ENCODE peak calls at places on chromosomes 5 and 9, in six cellular contexts. I, R, Q, Y, T and F are unnamed samples.

GRCh38 chr9:133836001-133836758 is 98.0 kb upstream of the SARDH start:
- DNase-seq in I (no peak), R (no peak), Q (no peak), Y (no peak), T (no peak), F (no peak)

GRCh38 chr9:127149010-127149409 is 26.6 kb upstream of the ANGPTL2 start:
- DNase-seq in I (no peak), R (no peak), Q (no peak), Y (no peak), T (no peak), F (no peak)

GRCh38 chr5:17365756-17366155 is 132.3 kb upstream of the TAF11L2 start:
- DNase-seq in I (no peak), R (no peak), Q (no peak), Y (no peak), T (peak; percentile 66), F (no peak)

GRCh38 chr9:133732351-133733073 is 5.6 kb downstream of the SARDH start:
- DNase-seq in I (no peak), R (no peak), Q (no peak), Y (peak; percentile 3), T (no peak), F (no peak)

GRCh38 chr5:176744584-176744965 is 65.8 kb upstream of the UNC5A start:
- DNase-seq in I (no peak), R (no peak), Q (no peak), Y (peak; percentile 53), T (no peak), F (no peak)

GRCh38 chr5:33513786-33514185 is 73.0 kb downstream of the TARS1 start:
- DNase-seq in I (no peak), R (no peak), Q (no peak), Y (no peak), T (no peak), F (no peak)

GRCh38 chr9:16223074-16223871 is 647.2 kb downstream of the BNC2 start:
- DNase-seq in I (no peak), R (no peak), Q (peak; percentile 48), Y (no peak), T (no peak), F (no peak)

GRCh38 chr5:158140120-158140778 is 281.3 kb upstream of the CLINT1 start:
- DNase-seq in I (no peak), R (no peak), Q (no peak), Y (no peak), T (peak; percentile 70), F (no peak)

GRCh38 chr9:122347348-122348287 is 23.2 kb upstream of the PTGS1 start:
- DNase-seq in I (peak; percentile 50), R (no peak), Q (peak; percentile 14), Y (no peak), T (no peak), F (no peak)

GRCh38 chr5:93723005-93723404 is 18.4 kb downstream of the POU5F2 start:
- DNase-seq in I (peak; percentile 17), R (no peak), Q (no peak), Y (no peak), T (no peak), F (no peak)

GRCh38 chr9:137611623-137612609 is 6.4 kb downstream of the ARRDC1 start:
- DNase-seq in I (peak; percentile 97), R (peak; percentile 90), Q (peak; percentile 99), Y (no peak), T (peak; percentile 70), F (no peak)

GRCh38 chr9:135152608-135153337 is 65.3 kb downstream of the OLFM1 start:
- DNase-seq in I (no peak), R (peak; percentile 19), Q (no peak), Y (peak; percentile 46), T (no peak), F (no peak)

GRCh38 chr5:156421798-156422197 is 94.8 kb downstream of the SGCD start:
- DNase-seq in I (no peak), R (no peak), Q (no peak), Y (no peak), T (no peak), F (no peak)

GRCh38 chr9:82893549-82893948 is 169.4 kb downstream of the RASEF start:
- DNase-seq in I (no peak), R (no peak), Q (no peak), Y (no peak), T (no peak), F (no peak)

GRCh38 chr9:73446306-73446705 is 294.6 kb downstream of the ANXA1 start:
- DNase-seq in I (no peak), R (no peak), Q (no peak), Y (no peak), T (no peak), F (no peak)

GRCh38 chr5:154179846-154180710 is 10.5 kb upstream of the GALNT10 start:
- DNase-seq in I (peak; percentile 30), R (peak; percentile 40), Q (no peak), Y (peak; percentile 80), T (no peak), F (peak; percentile 58)

GRCh38 chr9:96109718-96110351 is 192.1 kb downstream of the HSD17B3 start:
- DNase-seq in I (no peak), R (no peak), Q (no peak), Y (no peak), T (peak; percentile 58), F (no peak)

GRCh38 chr9:4167040-4167671 is 132.7 kb downstream of the GLIS3 start:
- DNase-seq in I (peak; percentile 28), R (no peak), Q (no peak), Y (no peak), T (peak; percentile 61), F (no peak)

GRCh38 chr9:36148652-36149051 is 12.1 kb downstream of the GLIPR2 start:
- DNase-seq in I (peak; percentile 92), R (no peak), Q (peak; percentile 88), Y (no peak), T (peak; percentile 96), F (peak; percentile 64)

GRCh38 chr5:172444110-172444510 is 10.2 kb downstream of the SH3PXD2B start:
- DNase-seq in I (peak; percentile 39), R (no peak), Q (no peak), Y (no peak), T (peak; percentile 94), F (no peak)

GRCh38 chr5:179257190-179257741 is 88.0 kb downstream of the ADAMTS2 start:
- DNase-seq in I (no peak), R (no peak), Q (no peak), Y (no peak), T (no peak), F (no peak)

GRCh38 chr9:14214693-14215092 is 99.2 kb downstream of the NFIB start:
- DNase-seq in I (no peak), R (no peak), Q (no peak), Y (no peak), T (no peak), F (no peak)

GRCh38 chr5:111774525-111774924 is 17.5 kb upstream of the NREP start:
- DNase-seq in I (peak; percentile 12), R (no peak), Q (no peak), Y (peak; percentile 74), T (peak; percentile 89), F (peak; percentile 92)

GRCh38 chr5:78345485-78345884 is 14.9 kb upstream of the SCAMP1 start:
- DNase-seq in I (peak; percentile 52), R (no peak), Q (no peak), Y (no peak), T (peak; percentile 44), F (no peak)

GRCh38 chr5:116011046-116011445 is 21.2 kb upstream of the ARL14EPL start:
- DNase-seq in I (no peak), R (no peak), Q (no peak), Y (no peak), T (no peak), F (no peak)

GRCh38 chr9:28648723-28649122 is 1075.4 kb upstream of the C9orf72 start:
- DNase-seq in I (no peak), R (no peak), Q (no peak), Y (peak; percentile 62), T (no peak), F (no peak)

GRCh38 chr9:134936021-134936761 is 18.5 kb upstream of the FCN1 start:
- DNase-seq in I (no peak), R (no peak), Q (no peak), Y (no peak), T (no peak), F (no peak)

GRCh38 chr9:124327488-124327887 is 69.7 kb downstream of the NEK6 start:
- DNase-seq in I (no peak), R (no peak), Q (no peak), Y (no peak), T (no peak), F (no peak)

GRCh38 chr9:124326378-124326777 is 68.6 kb downstream of the NEK6 start:
- DNase-seq in I (no peak), R (no peak), Q (no peak), Y (no peak), T (no peak), F (no peak)

GRCh38 chr9:124323904-124324303 is 66.2 kb downstream of the NEK6 start:
- DNase-seq in I (no peak), R (no peak), Q (no peak), Y (no peak), T (no peak), F (no peak)

GRCh38 chr9:124328285-124328684 is 70.5 kb downstream of the NEK6 start:
- DNase-seq in I (no peak), R (no peak), Q (no peak), Y (no peak), T (no peak), F (no peak)

GRCh38 chr9:124325816-124326215 is 68.1 kb downstream of the NEK6 start:
- DNase-seq in I (no peak), R (no peak), Q (no peak), Y (no peak), T (no peak), F (no peak)
- TF ChIP-seq EZH2 in I (no peak), R (no peak), Q (no peak), Y (no peak), T (no peak), F (no peak)

GRCh38 chr5:3599283-3600105 is 3.9 kb downstream of the IRX1 start:
- DNase-seq in I (peak; percentile 74), R (no peak), Q (no peak), Y (peak; percentile 79), T (peak; percentile 54), F (no peak)
- TF ChIP-seq EZH2 in I (no peak), R (no peak), Q (no peak), Y (peak; percentile 60), T (no peak), F (no peak)

DNA sequence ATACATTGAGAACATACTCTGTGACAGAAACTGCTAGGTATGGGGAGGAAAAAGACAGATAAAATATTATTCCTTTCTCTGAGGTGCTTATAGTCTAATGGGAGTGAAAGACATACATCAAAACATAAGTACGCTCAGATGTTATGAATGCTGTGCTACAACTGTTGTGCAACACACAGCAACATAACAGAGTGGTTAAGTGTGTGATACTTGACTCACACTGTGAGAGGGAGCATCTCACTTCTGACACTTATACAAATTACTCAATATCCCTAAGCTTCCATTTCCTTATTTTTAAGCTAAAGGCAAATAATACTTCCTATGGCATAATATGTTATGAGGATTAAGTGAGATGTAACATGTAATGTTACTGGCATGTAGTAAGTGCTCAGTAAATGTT is 110.6 kb upstream of the FER start:
- DNase-seq in I (peak; percentile 81), R (no peak), Q (no peak), Y (no peak), T (no peak), F (no peak)
- TF ChIP-seq EZH2 in I (no peak), R (no peak), Q (no peak), Y (no peak), T (no peak), F (no peak)

DNA sequence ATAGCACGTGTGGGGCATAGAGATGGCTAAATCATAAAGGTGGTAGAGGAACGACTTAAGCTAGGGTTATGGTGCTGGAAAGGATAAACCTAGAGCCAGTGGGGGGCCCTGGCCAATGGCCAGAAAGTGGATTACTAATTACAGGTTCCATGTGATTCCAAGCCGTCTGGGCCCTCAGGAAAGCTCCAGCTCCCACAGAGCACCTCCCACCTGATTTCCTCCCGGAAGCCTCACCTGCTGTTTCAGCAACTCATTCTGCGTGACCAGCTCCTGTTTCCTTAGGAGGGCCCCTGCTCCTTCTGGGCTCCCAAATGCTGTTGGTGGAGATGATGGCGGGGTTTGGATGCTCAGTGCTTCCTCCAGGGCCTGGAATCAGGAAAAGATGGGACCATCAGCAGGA is 16.2 kb downstream of the GPX3 start:
- DNase-seq in I (no peak), R (no peak), Q (no peak), Y (no peak), T (no peak), F (no peak)
- TF ChIP-seq EZH2 in I (no peak), R (no peak), Q (no peak), Y (no peak), T (no peak), F (no peak)